ENCODE peak calls at places on chromosomes 12 and 14, in five cellular contexts. One of them, this sample, is unnamed.

GRCh38 chr12:131074221-131075083 is 120.7 kb downstream of the ADGRD1 start:
- DNase-seq in cardiac fibroblast: no peak
- DNase-seq in A549: no peak
- DNase-seq in HL-60: no peak
- DNase-seq in CD4-positive, CD25-positive, alpha-beta regulatory T cell: no peak
- DNase-seq in this sample: no peak

GRCh38 chr14:105982664-105983063 is 456.3 kb downstream of the TMEM121 start:
- DNase-seq in cardiac fibroblast: no peak
- DNase-seq in A549: no peak
- DNase-seq in HL-60: no peak
- DNase-seq in CD4-positive, CD25-positive, alpha-beta regulatory T cell: no peak
- DNase-seq in this sample: no peak

GRCh38 chr14:103141117-103141796 is 18.0 kb downstream of the TNFAIP2 start:
- DNase-seq in cardiac fibroblast: peak
- DNase-seq in A549: peak
- DNase-seq in HL-60: peak
- DNase-seq in CD4-positive, CD25-positive, alpha-beta regulatory T cell: peak
- DNase-seq in this sample: no peak

GRCh38 chr12:93116632-93117031 is 187.5 kb upstream of the EEA1 start:
- DNase-seq in cardiac fibroblast: no peak
- DNase-seq in A549: no peak
- DNase-seq in HL-60: no peak
- DNase-seq in CD4-positive, CD25-positive, alpha-beta regulatory T cell: no peak
- DNase-seq in this sample: no peak

GRCh38 chr12:32647275-32647674 is 31.8 kb upstream of the DNM1L start:
- DNase-seq in cardiac fibroblast: no peak
- DNase-seq in A549: no peak
- DNase-seq in HL-60: no peak
- DNase-seq in CD4-positive, CD25-positive, alpha-beta regulatory T cell: no peak
- DNase-seq in this sample: no peak

GRCh38 chr14:60235440-60235839 is 13.6 kb upstream of the PPM1A start:
- DNase-seq in cardiac fibroblast: no peak
- DNase-seq in A549: no peak
- DNase-seq in HL-60: no peak
- DNase-seq in CD4-positive, CD25-positive, alpha-beta regulatory T cell: no peak
- DNase-seq in this sample: no peak

GRCh38 chr14:67411820-67412421 is at the start of gene PLEK2:
- DNase-seq in cardiac fibroblast: peak
- DNase-seq in A549: peak
- DNase-seq in HL-60: no peak
- DNase-seq in CD4-positive, CD25-positive, alpha-beta regulatory T cell: peak
- DNase-seq in this sample: no peak

GRCh38 chr12:42887657-42888056 is 298.1 kb upstream of the PRICKLE1 start:
- DNase-seq in cardiac fibroblast: no peak
- DNase-seq in A549: no peak
- DNase-seq in HL-60: no peak
- DNase-seq in CD4-positive, CD25-positive, alpha-beta regulatory T cell: no peak
- DNase-seq in this sample: no peak

GRCh38 chr12:45973526-45973925 is 16.8 kb downstream of the SCAF11 start:
- DNase-seq in cardiac fibroblast: peak
- DNase-seq in A549: no peak
- DNase-seq in HL-60: no peak
- DNase-seq in CD4-positive, CD25-positive, alpha-beta regulatory T cell: no peak
- DNase-seq in this sample: no peak

GRCh38 chr14:28375295-28375694 is 391.3 kb upstream of the FOXG1 start:
- DNase-seq in cardiac fibroblast: peak
- DNase-seq in A549: no peak
- DNase-seq in HL-60: peak
- DNase-seq in CD4-positive, CD25-positive, alpha-beta regulatory T cell: no peak
- DNase-seq in this sample: no peak

GRCh38 chr12:116454950-116455447 is 104.2 kb upstream of the MAP1LC3B2 start:
- DNase-seq in cardiac fibroblast: peak
- DNase-seq in A549: peak
- DNase-seq in HL-60: no peak
- DNase-seq in CD4-positive, CD25-positive, alpha-beta regulatory T cell: no peak
- DNase-seq in this sample: peak

GRCh38 chr14:69610859-69611263 is 535 bp upstream of the SUSD6 start:
- DNase-seq in cardiac fibroblast: peak
- DNase-seq in A549: no peak
- DNase-seq in HL-60: no peak
- DNase-seq in CD4-positive, CD25-positive, alpha-beta regulatory T cell: no peak
- DNase-seq in this sample: no peak

GRCh38 chr12:132019891-132020290 is 70.1 kb downstream of the EP400 start:
- DNase-seq in cardiac fibroblast: no peak
- DNase-seq in A549: no peak
- DNase-seq in HL-60: no peak
- DNase-seq in CD4-positive, CD25-positive, alpha-beta regulatory T cell: no peak
- DNase-seq in this sample: no peak

GRCh38 chr12:21666722-21667121 is 9.1 kb upstream of the LDHB start:
- DNase-seq in cardiac fibroblast: no peak
- DNase-seq in A549: no peak
- DNase-seq in HL-60: no peak
- DNase-seq in CD4-positive, CD25-positive, alpha-beta regulatory T cell: no peak
- DNase-seq in this sample: no peak

GRCh38 chr14:49479432-49479831 is 106.7 kb downstream of the RPS29 start:
- DNase-seq in cardiac fibroblast: no peak
- DNase-seq in A549: no peak
- DNase-seq in HL-60: no peak
- DNase-seq in CD4-positive, CD25-positive, alpha-beta regulatory T cell: no peak
- DNase-seq in this sample: no peak

GRCh38 chr14:60665178-60665555 is 15.9 kb upstream of the SIX1 start:
- DNase-seq in cardiac fibroblast: no peak
- DNase-seq in A549: no peak
- DNase-seq in HL-60: no peak
- DNase-seq in CD4-positive, CD25-positive, alpha-beta regulatory T cell: no peak
- DNase-seq in this sample: no peak

DNA sequence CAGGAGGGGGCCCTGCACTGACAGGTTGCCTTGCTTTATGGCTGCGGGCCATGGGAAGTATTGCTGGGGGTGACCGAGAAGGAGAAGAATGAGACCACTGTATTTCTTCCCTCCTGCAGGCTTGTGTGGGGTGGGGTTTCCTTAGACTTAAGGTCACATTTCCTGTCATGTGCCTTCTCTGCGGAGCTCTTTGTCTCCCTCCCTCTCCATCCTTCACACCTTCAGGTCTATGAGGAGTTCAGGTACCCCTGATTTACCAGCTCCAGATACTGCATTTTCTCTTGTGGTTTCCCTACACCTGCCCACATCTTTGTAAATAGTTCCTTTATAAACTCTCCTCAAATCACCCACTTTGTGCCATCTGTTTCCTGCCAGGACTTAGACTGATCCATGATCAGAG is 3.6 kb downstream of the FNTB start:
- DNase-seq in cardiac fibroblast: no peak
- DNase-seq in A549: no peak
- DNase-seq in HL-60: no peak
- DNase-seq in CD4-positive, CD25-positive, alpha-beta regulatory T cell: peak
- DNase-seq in this sample: no peak
- H3K4me3 ChIP-seq in cardiac fibroblast: no peak
- H3K4me3 ChIP-seq in A549: no peak
- H3K4me3 ChIP-seq in HL-60: no peak
- H3K4me3 ChIP-seq in CD4-positive, CD25-positive, alpha-beta regulatory T cell: peak
- H3K4me3 ChIP-seq in this sample: no peak

GRCh38 chr12:124568431-124569374 is 1.3 kb upstream of the NCOR2 start:
- DNase-seq in cardiac fibroblast: peak
- DNase-seq in A549: no peak
- DNase-seq in HL-60: peak
- DNase-seq in CD4-positive, CD25-positive, alpha-beta regulatory T cell: no peak
- DNase-seq in this sample: peak
- H3K4me3 ChIP-seq in cardiac fibroblast: no peak
- H3K4me3 ChIP-seq in A549: no peak
- H3K4me3 ChIP-seq in HL-60: peak
- H3K4me3 ChIP-seq in CD4-positive, CD25-positive, alpha-beta regulatory T cell: no peak
- H3K4me3 ChIP-seq in this sample: no peak

GRCh38 chr14:89534896-89535615 is 118.0 kb upstream of the FOXN3 start:
- DNase-seq in cardiac fibroblast: peak
- DNase-seq in A549: no peak
- DNase-seq in HL-60: no peak
- DNase-seq in CD4-positive, CD25-positive, alpha-beta regulatory T cell: no peak
- DNase-seq in this sample: peak
- H3K4me3 ChIP-seq in cardiac fibroblast: no peak
- H3K4me3 ChIP-seq in A549: no peak
- H3K4me3 ChIP-seq in HL-60: no peak
- H3K4me3 ChIP-seq in CD4-positive, CD25-positive, alpha-beta regulatory T cell: no peak
- H3K4me3 ChIP-seq in this sample: no peak

GRCh38 chr14:92631098-92631497 is 117.3 kb downstream of the LGMN start:
- DNase-seq in cardiac fibroblast: no peak
- DNase-seq in A549: no peak
- DNase-seq in HL-60: no peak
- DNase-seq in CD4-positive, CD25-positive, alpha-beta regulatory T cell: no peak
- DNase-seq in this sample: no peak

GRCh38 chr14:92632546-92633273 is 115.7 kb downstream of the LGMN start:
- DNase-seq in cardiac fibroblast: no peak
- DNase-seq in A549: no peak
- DNase-seq in HL-60: no peak
- DNase-seq in CD4-positive, CD25-positive, alpha-beta regulatory T cell: no peak
- DNase-seq in this sample: no peak

GRCh38 chr14:92633274-92633616 is 115.2 kb downstream of the LGMN start:
- DNase-seq in cardiac fibroblast: no peak
- DNase-seq in A549: no peak
- DNase-seq in HL-60: peak
- DNase-seq in CD4-positive, CD25-positive, alpha-beta regulatory T cell: no peak
- DNase-seq in this sample: no peak

GRCh38 chr14:92627707-92628215 is 114.2 kb downstream of the RIN3 start:
- DNase-seq in cardiac fibroblast: no peak
- DNase-seq in A549: no peak
- DNase-seq in HL-60: no peak
- DNase-seq in CD4-positive, CD25-positive, alpha-beta regulatory T cell: no peak
- DNase-seq in this sample: no peak

GRCh38 chr14:92630367-92630766 is 116.8 kb downstream of the RIN3 start:
- DNase-seq in cardiac fibroblast: no peak
- DNase-seq in A549: no peak
- DNase-seq in HL-60: no peak
- DNase-seq in CD4-positive, CD25-positive, alpha-beta regulatory T cell: no peak
- DNase-seq in this sample: no peak
- H3K4me3 ChIP-seq in cardiac fibroblast: no peak
- H3K4me3 ChIP-seq in A549: no peak
- H3K4me3 ChIP-seq in HL-60: no peak
- H3K4me3 ChIP-seq in CD4-positive, CD25-positive, alpha-beta regulatory T cell: no peak
- H3K4me3 ChIP-seq in this sample: no peak